ENCODE peak calls at places on chromosomes 3 and 15, in nine cellular contexts. I is GM23338, C is fibroblast of lung, H is psoas muscle, B is body of pancreas, Q is pancreas, N is spleen, T is ovary, P is small intestine. R is an unnamed sample.

GRCh38 chr3:139537325-139537724 is 2.2 kb downstream of the RBP1 start:
- DNase-seq in I (no peak), C (peak; percentile 98), H (no peak), B (no peak), Q (no peak), N (no peak), T (no peak), P (no peak), R (peak; percentile 96)

GRCh38 chr3:27568393-27568792 is 84.2 kb upstream of the SLC4A7 start:
- DNase-seq in I (no peak), C (no peak), H (peak; percentile 58), B (peak; percentile 41), Q (peak; percentile 54), N (no peak), T (peak; percentile 46), P (no peak), R (peak; percentile 68)

GRCh38 chr3:173938159-173938558 is 540.6 kb downstream of the NLGN1 start:
- DNase-seq in I (peak; percentile 53), C (peak; percentile 73), H (no peak), B (no peak), Q (no peak), N (no peak), T (no peak), P (no peak), R (no peak)

GRCh38 chr3:122902326-122902725 is 107.5 kb downstream of the SLC49A4 start:
- DNase-seq in I (no peak), C (no peak), H (no peak), B (no peak), Q (no peak), N (no peak), T (no peak), P (no peak), R (peak; percentile 72)

GRCh38 chr15:34241376-34242350 is 16.8 kb downstream of the EMC4 start:
- DNase-seq in I (peak; percentile 56), C (peak; percentile 37), H (no peak), B (peak; percentile 22), Q (no peak), N (no peak), T (no peak), P (peak; percentile 57), R (peak; percentile 53)

GRCh38 chr15:43912208-43912607 is 85.4 kb downstream of the WDR76 start:
- DNase-seq in I (no peak), C (peak; percentile 42), H (no peak), B (no peak), Q (no peak), N (no peak), T (no peak), P (no peak), R (no peak)

GRCh38 chr3:195247863-195248189 is 23.1 kb downstream of the XXYLT1 start:
- DNase-seq in I (no peak), C (no peak), H (no peak), B (no peak), Q (no peak), N (peak; percentile 45), T (no peak), P (no peak), R (no peak)

GRCh38 chr15:43896543-43896942 is 69.7 kb downstream of the WDR76 start:
- DNase-seq in I (no peak), C (no peak), H (no peak), B (no peak), Q (no peak), N (no peak), T (no peak), P (no peak), R (no peak)

GRCh38 chr3:132592211-132592610 is 4.9 kb upstream of the ACKR4 start:
- DNase-seq in I (no peak), C (no peak), H (no peak), B (no peak), Q (no peak), N (no peak), T (no peak), P (no peak), R (no peak)

GRCh38 chr3:106458952-106459351 is 590.1 kb upstream of the CBLB start:
- DNase-seq in I (no peak), C (no peak), H (no peak), B (no peak), Q (no peak), N (no peak), T (no peak), P (no peak), R (no peak)

GRCh38 chr3:42705962-42706585 is 3.5 kb upstream of the HHATL start:
- DNase-seq in I (no peak), C (no peak), H (no peak), B (no peak), Q (no peak), N (no peak), T (no peak), P (no peak), R (no peak)

GRCh38 chr3:135918600-135918999 is 46.9 kb upstream of the PPP2R3A start:
- DNase-seq in I (peak; percentile 59), C (peak; percentile 45), H (no peak), B (no peak), Q (no peak), N (no peak), T (no peak), P (peak; percentile 30), R (no peak)

GRCh38 chr3:195054311-195054710 is 216.6 kb downstream of the XXYLT1 start:
- DNase-seq in I (no peak), C (no peak), H (peak; percentile 32), B (no peak), Q (no peak), N (no peak), T (peak; percentile 8), P (no peak), R (no peak)

DNA sequence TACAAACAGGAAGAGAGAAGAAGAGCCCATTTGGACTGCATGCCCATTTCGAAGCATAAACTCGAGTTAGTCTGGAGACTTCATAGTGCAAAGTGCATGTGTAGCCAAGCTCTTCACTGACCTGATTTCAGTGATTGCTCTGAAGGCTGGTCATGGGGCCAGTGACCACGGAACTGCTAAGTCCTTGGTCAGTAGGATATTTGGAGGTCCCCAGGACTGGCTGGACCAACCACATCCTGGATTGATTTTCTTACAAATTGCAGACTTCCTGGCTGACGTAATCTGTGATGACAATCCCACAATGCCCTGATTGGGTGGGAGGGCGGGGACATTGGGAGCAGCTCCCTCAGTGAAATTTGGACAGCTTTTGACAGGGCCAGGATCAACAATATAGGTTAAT is 233.4 kb downstream of the CACNA2D3 start:
- DNase-seq in I (no peak), C (no peak), H (no peak), B (no peak), Q (no peak), N (no peak), T (no peak), P (no peak), R (no peak)
- H3K27ac ChIP-seq in I (no peak overlapping the region), C (no peak overlapping the region), H (peak overlapping the region; percentile 46), B (no peak overlapping the region), Q (no peak overlapping the region), N (peak overlapping the region; percentile 13), T (no peak overlapping the region), P (no peak overlapping the region), R (no peak overlapping the region)

DNA sequence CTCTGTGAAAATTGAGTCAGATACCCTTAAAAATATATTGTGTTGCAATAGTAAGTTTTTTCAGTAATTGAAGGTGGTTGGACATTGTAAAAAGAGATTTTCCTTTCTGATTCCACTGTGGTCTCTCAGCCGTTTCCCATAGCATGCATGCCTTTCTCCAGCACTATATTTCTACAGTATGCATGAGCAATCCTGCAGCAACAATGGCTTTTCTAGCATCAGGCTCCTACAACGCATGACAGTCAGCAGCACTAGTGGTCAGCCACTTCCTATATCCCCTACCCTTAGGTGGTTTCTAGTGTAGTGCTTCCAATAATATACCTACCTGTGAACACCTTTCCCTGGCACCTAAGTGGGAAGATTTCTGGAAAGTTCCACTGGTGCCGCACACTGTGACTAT is 55.4 kb upstream of the SNRPN start:
- DNase-seq in I (peak; percentile 43), C (no peak), H (no peak), B (no peak), Q (no peak), N (no peak), T (no peak), P (no peak), R (no peak)
- H3K27ac ChIP-seq in I (peak overlapping the region; percentile 89), C (no peak overlapping the region), H (no peak overlapping the region), B (no peak overlapping the region), Q (no peak overlapping the region), N (no peak overlapping the region), T (no peak overlapping the region), P (no peak overlapping the region), R (no peak overlapping the region)

GRCh38 chr3:111864821-111865656 is 6.0 kb downstream of the PHLDB2 start:
- DNase-seq in I (no peak), C (peak; percentile 99), H (no peak), B (no peak), Q (no peak), N (no peak), T (no peak), P (no peak), R (no peak)
- H3K27ac ChIP-seq in I (no peak overlapping the region), C (peak overlapping the region; percentile 52), H (peak overlapping the region; percentile 63), B (peak overlapping the region; percentile 57), Q (no peak overlapping the region), N (peak overlapping the region; percentile 67), T (no peak overlapping the region), P (peak overlapping the region; percentile 76), R (no peak overlapping the region)

GRCh38 chr15:79400650-79401049 is 31.5 kb upstream of the MINAR1 start:
- DNase-seq in I (no peak), C (no peak), H (no peak), B (no peak), Q (no peak), N (no peak), T (no peak), P (no peak), R (no peak)
- H3K27ac ChIP-seq in I (no peak overlapping the region), C (no peak overlapping the region), H (no peak overlapping the region), B (no peak overlapping the region), Q (no peak overlapping the region), N (no peak overlapping the region), T (no peak overlapping the region), P (no peak overlapping the region), R (no peak overlapping the region)

GRCh38 chr3:196596355-196596754 is 27.9 kb downstream of the FBXO45 start:
- DNase-seq in I (no peak), C (no peak), H (no peak), B (no peak), Q (no peak), N (no peak), T (no peak), P (no peak), R (no peak)
- H3K27ac ChIP-seq in I (no peak overlapping the region), C (no peak overlapping the region), H (no peak overlapping the region), B (no peak overlapping the region), Q (no peak overlapping the region), N (no peak overlapping the region), T (no peak overlapping the region), P (no peak overlapping the region), R (no peak overlapping the region)

GRCh38 chr3:11643212-11644087 is at the start of gene VGLL4:
- DNase-seq in I (peak; percentile 92), C (peak; percentile 97), H (peak; percentile 94), B (peak; percentile 82), Q (peak; percentile 88), N (peak; percentile 95), T (peak; percentile 92), P (peak; percentile 78), R (peak; percentile 26)
- H3K27ac ChIP-seq in I (peak within 1 kb of the TSS; percentile 82), C (peak within 1 kb of the TSS; percentile 89), H (peak within 1 kb of the TSS; percentile 98), B (peak within 1 kb of the TSS; percentile 75), Q (peak within 1 kb of the TSS; percentile 86), N (peak within 1 kb of the TSS; percentile 93), T (peak within 1 kb of the TSS; percentile 91), P (peak within 1 kb of the TSS; percentile 99), R (peak within 1 kb of the TSS; percentile 42)